ENCODE peak calls at places on chromosomes 11 and 22, in five cellular contexts. K is H1, R is astrocyte, L is Karpas-422, F is fibroblast of lung. Q is an unnamed sample.
A peak's percentile ranks its signal among the peaks of the same experiment; 100 is the strongest.

GRCh38 chr22:40694409-40694808 is 15.1 kb downstream of the MCHR1 start:
- DNase-seq in K (no peak), R (no peak), L (peak; percentile 32), F (peak; percentile 35), Q (no peak)

GRCh38 chr11:102577182-102577581 is 46.6 kb upstream of the MMP7 start:
- DNase-seq in K (no peak), R (peak; percentile 24), L (no peak), F (no peak), Q (peak; percentile 57)

GRCh38 chr11:3642071-3642951 is 519 bp upstream of the ART5 start:
- DNase-seq in K (peak; percentile 88), R (peak; percentile 67), L (peak; percentile 29), F (peak; percentile 63), Q (peak; percentile 61)

GRCh38 chr11:11849127-11849746 is 7.5 kb downstream of the USP47 start:
- DNase-seq in K (no peak), R (peak; percentile 51), L (peak; percentile 85), F (peak; percentile 79), Q (peak; percentile 62)

GRCh38 chr11:101825551-101825950 is 89.3 kb upstream of the CEP126 start:
- DNase-seq in K (no peak), R (no peak), L (no peak), F (peak; percentile 60), Q (no peak)

GRCh38 chr11:24181395-24182047 is 315.3 kb upstream of the LUZP2 start:
- DNase-seq in K (no peak), R (no peak), L (no peak), F (no peak), Q (no peak)

GRCh38 chr11:62150887-62151736 is 27.3 kb downstream of the INCENP start:
- DNase-seq in K (no peak), R (no peak), L (no peak), F (no peak), Q (no peak)

GRCh38 chr11:96008161-96008560 is 84.3 kb upstream of the MTMR2 start:
- DNase-seq in K (no peak), R (peak; percentile 54), L (no peak), F (peak; percentile 93), Q (no peak)

GRCh38 chr11:6927030-6927617 is 898 bp downstream of the ZNF215 start:
- DNase-seq in K (no peak), R (peak; percentile 18), L (peak; percentile 83), F (peak; percentile 17), Q (no peak)

GRCh38 chr22:36010090-36010489 is 18.5 kb downstream of the RBFOX2 start:
- DNase-seq in K (peak; percentile 15), R (no peak), L (no peak), F (no peak), Q (no peak)

GRCh38 chr22:43479311-43479710 is 67.5 kb downstream of the MPPED1 start:
- DNase-seq in K (no peak), R (no peak), L (no peak), F (no peak), Q (no peak)

GRCh38 chr11:1827095-1827797 is 7.5 kb upstream of the SYT8 start:
- DNase-seq in K (no peak), R (peak; percentile 86), L (peak; percentile 42), F (peak; percentile 74), Q (peak; percentile 89)

GRCh38 chr11:1285876-1286275 is 23.6 kb downstream of the TOLLIP start:
- DNase-seq in K (no peak), R (no peak), L (no peak), F (no peak), Q (no peak)

GRCh38 chr22:23709107-23709506 is 18.3 kb downstream of the RGL4 start:
- DNase-seq in K (no peak), R (no peak), L (no peak), F (no peak), Q (no peak)

GRCh38 chr11:93861808-93862207 is 11.4 kb upstream of the VSTM5 start:
- DNase-seq in K (no peak), R (no peak), L (no peak), F (no peak), Q (no peak)

GRCh38 chr11:119832536-119832935 is 103.5 kb upstream of the NECTIN1 start:
- DNase-seq in K (no peak), R (peak; percentile 22), L (no peak), F (no peak), Q (no peak)

GRCh38 chr11:68342459-68343158 is 30.2 kb downstream of the LRP5 start:
- DNase-seq in K (peak; percentile 29), R (peak; percentile 64), L (no peak), F (no peak), Q (peak; percentile 69)

GRCh38 chr11:68347841-68348240 is 35.5 kb downstream of the LRP5 start:
- DNase-seq in K (no peak), R (no peak), L (no peak), F (no peak), Q (no peak)

GRCh38 chr11:68347345-68347744 is 35.0 kb downstream of the LRP5 start:
- DNase-seq in K (no peak), R (no peak), L (no peak), F (no peak), Q (no peak)

GRCh38 chr11:68343761-68344256 is 31.4 kb downstream of the LRP5 start:
- DNase-seq in K (no peak), R (no peak), L (no peak), F (no peak), Q (no peak)

GRCh38 chr11:68345776-68346728 is 33.7 kb downstream of the LRP5 start:
- DNase-seq in K (no peak), R (no peak), L (no peak), F (no peak), Q (no peak)
- H3K9ac ChIP-seq in K (no peak overlapping the region), R (no peak overlapping the region), L (no peak overlapping the region), F (no peak overlapping the region), Q (no peak overlapping the region)

GRCh38 chr11:64522036-64522435 is 69.0 kb upstream of the SLC22A12 start:
- DNase-seq in K (no peak), R (no peak), L (no peak), F (no peak), Q (no peak)
- H3K27ac ChIP-seq in K (no peak overlapping the region), R (no peak overlapping the region), L (no peak overlapping the region), F (no peak overlapping the region), Q (no peak overlapping the region)

GRCh38 chr22:28231423-28231822 is 312.4 kb upstream of the PITPNB start:
- DNase-seq in K (no peak), R (peak; percentile 80), L (no peak), F (peak; percentile 18), Q (no peak)

GRCh38 chr22:28229566-28230483 is 310.8 kb upstream of the PITPNB start:
- DNase-seq in K (no peak), R (peak; percentile 82), L (no peak), F (peak; percentile 32), Q (no peak)

GRCh38 chr22:28230682-28231081 is 311.6 kb upstream of the PITPNB start:
- DNase-seq in K (no peak), R (peak; percentile 65), L (no peak), F (peak; percentile 8), Q (no peak)

GRCh38 chr22:28237092-28237491 is 318.0 kb upstream of the PITPNB start:
- DNase-seq in K (no peak), R (no peak), L (no peak), F (no peak), Q (peak; percentile 35)

DNA sequence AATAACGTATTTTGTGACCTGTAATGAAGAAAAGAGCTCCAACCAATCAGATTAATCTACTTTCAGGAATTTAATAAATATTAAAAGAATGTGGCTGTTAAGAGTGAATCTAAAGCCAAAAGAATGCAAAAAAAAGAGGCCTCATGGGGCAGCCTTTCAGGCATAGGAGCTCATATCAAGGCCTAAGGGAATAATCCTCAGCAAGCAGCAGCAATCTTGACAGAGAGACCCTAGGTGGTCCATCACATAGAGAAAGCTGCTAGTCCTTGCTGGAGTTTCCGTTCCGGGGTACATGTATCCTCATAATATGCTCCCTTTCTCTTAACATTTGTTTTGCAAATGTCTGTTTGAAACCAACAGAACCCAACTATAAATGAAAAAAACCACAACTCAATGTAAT is 313.2 kb upstream of the PITPNB start:
- DNase-seq in K (no peak), R (no peak), L (no peak), F (no peak), Q (no peak)
- H3K4me3 ChIP-seq in K (no peak overlapping the region), R (no peak overlapping the region), L (no peak overlapping the region), F (no peak overlapping the region), Q (no peak overlapping the region)

GRCh38 chr22:30390974-30391691 is 3.9 kb upstream of the RNF215 start:
- DNase-seq in K (peak; percentile 54), R (peak; percentile 52), L (peak; percentile 96), F (peak; percentile 72), Q (peak; percentile 70)

GRCh38 chr22:30396871-30397655 is at the start of gene SEC14L2:
- DNase-seq in K (no peak), R (no peak), L (peak; percentile 75), F (peak; percentile 39), Q (peak; percentile 57)

GRCh38 chr22:30393885-30394284 is 2.9 kb upstream of the SEC14L2 start:
- DNase-seq in K (no peak), R (no peak), L (no peak), F (no peak), Q (no peak)

GRCh38 chr22:30392661-30393321 is 4.0 kb upstream of the SEC14L2 start:
- DNase-seq in K (no peak), R (no peak), L (peak; percentile 83), F (no peak), Q (no peak)

GRCh38 chr22:30393322-30393680 is 3.5 kb upstream of the SEC14L2 start:
- DNase-seq in K (no peak), R (no peak), L (no peak), F (no peak), Q (no peak)
- H3K9ac ChIP-seq in K (no peak overlapping the region), R (no peak overlapping the region), L (peak overlapping the region; percentile 72), F (no peak overlapping the region), Q (no peak overlapping the region)

DNA sequence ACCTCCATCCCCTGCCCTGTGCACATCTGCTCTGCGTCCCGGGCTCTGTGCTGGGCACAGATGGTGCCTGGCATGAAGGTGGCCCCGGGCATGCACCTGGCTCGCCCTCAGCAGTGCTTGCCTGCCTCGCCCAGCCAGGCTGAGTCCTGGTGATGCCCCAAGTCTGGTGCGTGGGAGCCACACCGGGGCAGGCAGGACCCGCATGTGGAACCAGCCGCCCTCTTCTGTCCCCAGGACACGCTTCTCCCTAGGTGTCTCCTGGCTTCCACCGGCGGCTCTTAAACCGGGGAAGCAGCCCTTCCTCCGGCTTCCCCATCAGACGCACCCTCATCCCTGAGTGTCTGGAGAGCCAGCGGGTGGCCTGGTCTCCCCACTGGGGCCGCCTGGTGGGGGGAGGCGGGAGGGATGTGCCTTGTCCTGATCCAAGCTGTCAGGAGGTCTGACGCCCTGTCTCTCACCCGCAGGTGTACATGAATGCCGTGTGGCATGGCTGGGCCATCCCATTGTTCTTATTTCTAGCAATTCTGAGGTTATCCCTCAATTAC is 45.0 kb downstream of the GRAMD4 start:
- DNase-seq in K (no peak), R (no peak), L (no peak), F (no peak), Q (no peak)
- H3K27ac ChIP-seq in K (no peak overlapping the region), R (no peak overlapping the region), L (no peak overlapping the region), F (no peak overlapping the region), Q (no peak overlapping the region)